ENCODE peak calls at places on chromosome 20, in six cellular contexts. N is heart left ventricle, F is ovary, C is gastrocnemius medialis, J is uterus, I is HCT116. R is an unnamed sample.

GRCh38 chr20:48686238-48687096 is 141.3 kb downstream of the PREX1 start:
- DNase-seq in F (no peak), J (peak), C (peak), I (no peak), N (no peak), R (no peak)

GRCh38 chr20:21294755-21295154 is 8.4 kb upstream of the XRN2 start:
- DNase-seq in C (no peak), I (no peak), F (no peak), J (no peak), N (no peak), R (no peak)

GRCh38 chr20:62765432-62766070 is 30.7 kb upstream of the MRGBP start:
- DNase-seq in N (peak), I (no peak), C (no peak), F (no peak), J (no peak), R (peak)

GRCh38 chr20:21323640-21324039 is 20.5 kb downstream of the XRN2 start:
- DNase-seq in I (peak), N (no peak), C (no peak), J (no peak), F (no peak), R (no peak)

GRCh38 chr20:17345321-17345720 is 118.5 kb downstream of the PCSK2 start:
- DNase-seq in F (no peak), N (no peak), I (no peak), C (no peak), J (no peak), R (no peak)

GRCh38 chr20:19743650-19744015 is 14.4 kb upstream of the RIN2 start:
- DNase-seq in N (no peak), J (no peak), C (no peak), F (no peak), I (no peak), R (no peak)

GRCh38 chr20:11331096-11331495 is 586.6 kb upstream of the BTBD3 start:
- DNase-seq in I (no peak), F (no peak), N (no peak), C (no peak), J (no peak), R (no peak)

GRCh38 chr20:62665153-62665754 is 23.0 kb downstream of the SLCO4A1 start:
- DNase-seq in N (no peak), F (no peak), C (no peak), J (no peak), I (no peak), R (no peak)

GRCh38 chr20:24470031-24470781 is 777 bp downstream of the SYNDIG1 start:
- DNase-seq in C (no peak), I (no peak), J (no peak), F (no peak), N (no peak), R (no peak)

GRCh38 chr20:34163316-34163715 is 51.3 kb upstream of the EIF2S2 start:
- DNase-seq in J (no peak), I (no peak), F (no peak), C (no peak), N (no peak), R (no peak)

GRCh38 chr20:61350500-61351250 is 98.6 kb downstream of the CDH4 start:
- DNase-seq in J (no peak), I (no peak), N (no peak), C (no peak), F (no peak), R (no peak)

GRCh38 chr20:16284385-16285100 is 288.7 kb downstream of the KIF16B start:
- DNase-seq in C (no peak), F (no peak), N (no peak), I (no peak), J (no peak), R (no peak)

GRCh38 chr20:20837574-20838021 is 125.2 kb upstream of the RALGAPA2 start:
- DNase-seq in C (peak), N (no peak), F (peak), I (peak), J (peak), R (peak)

GRCh38 chr20:51125774-51126173 is 102.9 kb upstream of the KCNG1 start:
- DNase-seq in F (peak), I (no peak), J (peak), N (no peak), C (no peak), R (no peak)

GRCh38 chr20:1108437-1108920 is 9.9 kb upstream of the PSMF1 start:
- DNase-seq in J (peak), N (peak), I (peak), F (no peak), C (no peak), R (peak)

GRCh38 chr20:23870461-23870860 is 9.1 kb downstream of the CST5 start:
- DNase-seq in I (no peak), C (no peak), F (no peak), N (no peak), J (no peak), R (no peak)

GRCh38 chr20:6837730-6838129 is 70.2 kb downstream of the BMP2 start:
- DNase-seq in N (no peak), F (no peak), J (no peak), I (no peak), C (no peak), R (no peak)

GRCh38 chr20:43590036-43590391 is 723 bp upstream of the IFT52 start:
- DNase-seq in I (no peak), J (peak), F (peak), N (no peak), C (no peak), R (no peak)

GRCh38 chr20:21270806-21271205 is 32.3 kb upstream of the XRN2 start:
- DNase-seq in F (no peak), I (no peak), C (no peak), N (no peak), J (no peak), R (no peak)

GRCh38 chr20:33411136-33411690 is 9.9 kb upstream of the CDK5RAP1 start:
- DNase-seq in I (no peak), C (no peak), F (no peak), N (no peak), J (no peak), R (no peak)

GRCh38 chr20:49786671-49787370 is 25.8 kb upstream of the SLC9A8 start:
- DNase-seq in J (no peak), F (no peak), I (no peak), N (no peak), C (no peak), R (no peak)

GRCh38 chr20:57498425-57499400 is 26.2 kb downstream of the CTCFL start:
- DNase-seq in I (peak), C (no peak), F (no peak), N (no peak), J (no peak), R (no peak)

GRCh38 chr20:3660262-3661059 is 2.7 kb downstream of the GFRA4 start:
- DNase-seq in I (no peak), F (no peak), N (no peak), J (no peak), C (no peak), R (no peak)

GRCh38 chr20:61173966-61174725 is 77.9 kb upstream of the CDH4 start:
- DNase-seq in I (no peak), N (no peak), J (no peak), C (no peak), F (no peak), R (no peak)

GRCh38 chr20:16352321-16352720 is 220.9 kb downstream of the KIF16B start:
- DNase-seq in F (no peak), N (no peak), J (no peak), I (no peak), C (peak), R (no peak)

GRCh38 chr20:22728146-22728745 is 143.9 kb upstream of the FOXA2 start:
- DNase-seq in F (no peak), J (no peak), N (no peak), I (no peak), C (no peak), R (no peak)

GRCh38 chr20:11452326-11452725 is 465.4 kb upstream of the BTBD3 start:
- DNase-seq in N (no peak), I (no peak), J (no peak), F (no peak), C (no peak), R (no peak)

GRCh38 chr20:3045816-3046676 is at the start of gene MRPS26:
- DNase-seq in C (peak), N (peak), I (peak), F (peak), J (peak), R (peak)

GRCh38 chr20:48674461-48674860 is 153.3 kb downstream of the PREX1 start:
- DNase-seq in N (no peak), I (no peak), C (no peak), F (no peak), J (no peak), R (no peak)

GRCh38 chr20:53764416-53764800 is 170.8 kb upstream of the ZNF217 start:
- DNase-seq in F (no peak), N (no peak), J (no peak), I (no peak), C (no peak), R (no peak)

DNA sequence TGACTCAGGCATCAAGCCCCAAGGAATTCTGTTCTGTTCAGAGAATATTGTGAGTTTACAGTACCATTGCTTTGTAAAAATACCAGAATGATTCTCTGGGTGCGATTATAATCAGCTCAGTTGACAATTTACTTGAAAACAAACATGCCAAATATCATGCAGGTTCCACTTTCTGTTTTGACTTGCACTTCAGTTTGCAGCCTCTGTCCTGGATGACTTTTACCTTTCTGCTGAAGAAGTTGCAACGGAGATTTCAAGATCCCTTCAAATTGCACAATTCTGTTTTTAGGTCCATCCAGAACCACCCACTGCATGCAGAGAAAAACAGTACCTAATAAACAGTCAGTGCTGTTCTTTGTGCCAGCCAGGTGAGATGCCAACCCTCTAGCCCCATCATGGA is 3.4 kb downstream of the CD40 start:
- DNase-seq in F (no peak), J (no peak), N (no peak), I (no peak), C (no peak), R (no peak)
- H3K4me3 ChIP-seq in F (no peak), J (no peak), N (no peak), I (no peak), C (no peak), R (no peak)

GRCh38 chr20:64149141-64149540 is 15.1 kb upstream of the MYT1 start:
- DNase-seq in N (peak), I (no peak), J (no peak), C (no peak), F (no peak), R (peak)
- TF ChIP-seq POLR2A in N (no peak), I (no peak), J (no peak), C (no peak), F (no peak), R (no peak)

GRCh38 chr20:46563170-46563847 is 12.9 kb upstream of the OCSTAMP start:
- DNase-seq in C (no peak), N (no peak), J (no peak), F (no peak), I (no peak), R (no peak)
- H3K4me3 ChIP-seq in C (peak), N (peak), J (no peak), F (no peak), I (no peak), R (no peak)

GRCh38 chr20:35657271-35657670 is 7.4 kb downstream of the CPNE1 start:
- DNase-seq in F (no peak), I (no peak), J (no peak), C (no peak), N (no peak), R (no peak)

GRCh38 chr20:35653893-35654292 is 10.8 kb downstream of the CPNE1 start:
- DNase-seq in N (no peak), J (no peak), I (no peak), C (no peak), F (no peak), R (no peak)

GRCh38 chr20:35653430-35653734 is 11.3 kb downstream of the CPNE1 start:
- DNase-seq in N (no peak), C (no peak), J (no peak), I (no peak), F (no peak), R (no peak)

GRCh38 chr20:35652641-35653429 is 11.9 kb downstream of the CPNE1 start:
- DNase-seq in J (no peak), I (no peak), F (no peak), C (no peak), N (no peak), R (no peak)

GRCh38 chr20:35654415-35654814 is 10.3 kb downstream of the CPNE1 start:
- DNase-seq in C (no peak), F (no peak), I (no peak), N (no peak), J (no peak), R (no peak)
- TF ChIP-seq POLR2A in C (no peak), F (no peak), I (no peak), N (no peak), J (no peak), R (no peak)

GRCh38 chr20:44637490-44638372 is 13.8 kb downstream of the ADA start:
- DNase-seq in C (peak), J (no peak), N (peak), I (no peak), F (no peak), R (no peak)

GRCh38 chr20:44637042-44637441 is 14.5 kb downstream of the ADA start:
- DNase-seq in J (no peak), N (no peak), C (no peak), F (no peak), I (no peak), R (no peak)

GRCh38 chr20:44633872-44634600 is 17.5 kb downstream of the ADA start:
- DNase-seq in N (no peak), I (no peak), J (no peak), C (no peak), F (no peak), R (no peak)

GRCh38 chr20:44633187-44633851 is 18.2 kb downstream of the ADA start:
- DNase-seq in N (no peak), F (no peak), J (no peak), C (no peak), I (no peak), R (no peak)

GRCh38 chr20:44635877-44636276 is 15.6 kb downstream of the ADA start:
- DNase-seq in F (no peak), I (no peak), J (no peak), C (no peak), N (no peak), R (no peak)
- H3K4me3 ChIP-seq in F (no peak), I (no peak), J (no peak), C (no peak), N (no peak), R (no peak)

GRCh38 chr20:38033330-38034107 is at the start of the genes RPRD1B and TTI1:
- DNase-seq in I (peak), J (peak), F (peak), C (peak), N (peak), R (peak)
- TF ChIP-seq POLR2A in I (peak), J (peak), F (peak), C (peak), N (peak), R (peak)